ENCODE peak calls at places on chromosomes 16 and 17, in four cellular contexts. K is heart left ventricle, M is right atrium auricular region, P is left ventricle myocardium inferior. N is an unnamed sample.

GRCh38 chr16:30977502-30977901 is 7.5 kb upstream of the HSD3B7 start:
- DNase-seq in M (no peak), K (no peak), P (no peak), N (peak)

GRCh38 chr16:85569615-85570212 is 43.4 kb upstream of the GSE1 start:
- DNase-seq in M (no peak), K (no peak), P (no peak), N (no peak)

GRCh38 chr16:87328846-87329245 is 11.7 kb upstream of the C16orf95 start:
- DNase-seq in P (no peak), K (no peak), M (no peak), N (no peak)

GRCh38 chr17:40319651-40320550 is 10.9 kb downstream of the RARA start:
- DNase-seq in P (peak), K (no peak), M (no peak), N (no peak)

GRCh38 chr16:77206533-77206932 is 7.3 kb downstream of the SYCE1L start:
- DNase-seq in M (peak), P (no peak), K (no peak), N (no peak)

GRCh38 chr17:34756670-34757021 is 177.3 kb downstream of the TMEM132E start:
- DNase-seq in K (no peak), P (no peak), M (no peak), N (peak)

GRCh38 chr17:66593116-66593515 is 241.8 kb upstream of the CACNG5 start:
- DNase-seq in P (no peak), K (no peak), M (no peak), N (no peak)

GRCh38 chr17:82281502-82282238 is 8.2 kb upstream of the CSNK1D start:
- DNase-seq in M (no peak), P (no peak), K (no peak), N (no peak)

GRCh38 chr17:46881015-46881414 is 29.6 kb downstream of the WNT9B start:
- DNase-seq in M (no peak), K (no peak), P (no peak), N (no peak)

GRCh38 chr17:63124536-63124935 is 158.5 kb downstream of the TANC2 start:
- DNase-seq in K (no peak), P (no peak), M (no peak), N (peak)

GRCh38 chr17:9239821-9240658 is 218.7 kb downstream of the NTN1 start:
- DNase-seq in P (peak), M (peak), K (peak), N (peak)

GRCh38 chr17:19738757-19739156 is 9.3 kb downstream of the ALDH3A1 start:
- DNase-seq in K (no peak), M (no peak), P (no peak), N (no peak)

GRCh38 chr17:36934759-36935630 is 2.3 kb upstream of the LHX1 start:
- DNase-seq in P (no peak), M (no peak), K (no peak), N (peak)

GRCh38 chr16:56048425-56049100 is 142.7 kb upstream of the GNAO1 start:
- DNase-seq in K (no peak), P (no peak), M (no peak), N (no peak)

GRCh38 chr16:11254913-11255736 is 879 bp downstream of the SOCS1 start:
- DNase-seq in K (no peak), P (peak), M (no peak), N (no peak)

GRCh38 chr17:43790311-43790940 is 10.2 kb downstream of the CFAP97D1 start:
- DNase-seq in M (no peak), K (no peak), P (no peak), N (peak)

GRCh38 chr16:15849209-15849981 is 7.4 kb downstream of the MYH11 start:
- DNase-seq in P (no peak), M (no peak), K (no peak), N (no peak)

GRCh38 chr17:60139438-60140285 is 10.1 kb upstream of the CA4 start:
- DNase-seq in P (peak), K (peak), M (peak), N (peak)

GRCh38 chr16:46932802-46933201 is 40.7 kb downstream of the DNAJA2 start:
- DNase-seq in P (no peak), M (no peak), K (no peak), N (peak)

GRCh38 chr17:44610871-44611270 is 45.4 kb upstream of the MEIOC start:
- DNase-seq in K (no peak), M (no peak), P (no peak), N (no peak)

GRCh38 chr16:14196539-14196938 is 125.4 kb downstream of the MRTFB start:
- DNase-seq in P (no peak), K (no peak), M (no peak), N (no peak)

GRCh38 chr16:2147981-2148671 is at the start of gene RAB26:
- DNase-seq in P (peak), K (peak), M (peak), N (peak)

GRCh38 chr16:71441348-71441781 is 489 bp downstream of the TLE7 start:
- DNase-seq in K (no peak), M (no peak), P (no peak), N (peak)

GRCh38 chr17:63785556-63785955 is 11.6 kb downstream of the DDX42 start:
- DNase-seq in K (no peak), M (no peak), P (no peak), N (no peak)

GRCh38 chr17:1683489-1683888 is 1.2 kb downstream of the PRPF8 start:
- DNase-seq in M (no peak), P (no peak), K (no peak), N (no peak)

GRCh38 chr17:73891001-73891400 is 246.8 kb upstream of the SDK2 start:
- DNase-seq in M (no peak), P (no peak), K (no peak), N (no peak)

GRCh38 chr17:63697341-63698286 is 2.3 kb downstream of the LIMD2 start:
- DNase-seq in K (peak), P (peak), M (no peak), N (peak)

GRCh38 chr17:77535435-77535834 is 394.7 kb downstream of the SEC14L1 start:
- DNase-seq in K (no peak), M (no peak), P (no peak), N (no peak)

GRCh38 chr17:43634681-43635125 is 27.0 kb downstream of the MEOX1 start:
- DNase-seq in M (peak), P (peak), K (peak), N (no peak)

GRCh38 chr16:88826070-88826840 is 14.5 kb upstream of the APRT start:
- DNase-seq in P (no peak), M (no peak), K (no peak), N (no peak)

GRCh38 chr16:6146874-6147425 is 1049.4 kb upstream of the EEF2KMT start:
- DNase-seq in K (no peak), M (no peak), P (no peak), N (no peak)

GRCh38 chr17:29251969-29252866 is 5.6 kb downstream of the CRYBA1 start:
- DNase-seq in P (no peak), K (no peak), M (no peak), N (no peak)

GRCh38 chr16:678858-679807 is 1.1 kb upstream of the STUB1 start:
- DNase-seq in M (peak), K (peak), P (peak), N (peak)